ENCODE peak calls at places on chromosomes 3 and 15, in five cellular contexts. W is AG09309, V is AG10803, Q is progenitor cell of endocrine pancreas, P is tibial nerve. E is an unnamed sample.

GRCh38 chr15:66963084-66963483 is 102.3 kb upstream of the SMAD3 start:
- DNase-seq in W (no peak), V (no peak), Q (no peak), P (no peak), E (no peak)

GRCh38 chr3:138939563-138940241 is 7.2 kb downstream of the FOXL2 start:
- DNase-seq in W (no peak), V (no peak), Q (no peak), P (no peak), E (no peak)

GRCh38 chr3:172808969-172809546 is 58.5 kb downstream of the ECT2 start:
- DNase-seq in W (peak), V (peak), Q (no peak), P (no peak), E (peak)

GRCh38 chr15:47384316-47384715 is 333.0 kb upstream of the SEMA6D start:
- DNase-seq in W (peak), V (peak), Q (no peak), P (peak), E (peak)

GRCh38 chr3:140205598-140205997 is 270.6 kb downstream of the CLSTN2 start:
- DNase-seq in W (no peak), V (no peak), Q (no peak), P (no peak), E (no peak)

GRCh38 chr3:127770671-127771370 is 51.5 kb downstream of the MGLL start:
- DNase-seq in W (no peak), V (peak), Q (no peak), P (no peak), E (no peak)

GRCh38 chr3:52091566-52092290 is 35.4 kb upstream of the DUSP7 start:
- DNase-seq in W (no peak), V (peak), Q (no peak), P (no peak), E (no peak)

GRCh38 chr3:156102267-156102912 is 18.0 kb upstream of the KCNAB1 start:
- DNase-seq in W (no peak), V (no peak), Q (no peak), P (no peak), E (no peak)

GRCh38 chr15:60961541-60961940 is 267.6 kb downstream of the RORA start:
- DNase-seq in W (no peak), V (no peak), Q (no peak), P (no peak), E (no peak)

GRCh38 chr3:151431940-151432339 is 28.9 kb downstream of the IGSF10 start:
- DNase-seq in W (peak), V (no peak), Q (no peak), P (no peak), E (no peak)

GRCh38 chr3:124966557-124967480 is 32.3 kb upstream of the MUC13 start:
- DNase-seq in W (no peak), V (no peak), Q (no peak), P (no peak), E (no peak)

GRCh38 chr3:185711255-185711870 is 113.5 kb downstream of the IGF2BP2 start:
- DNase-seq in W (no peak), V (peak), Q (no peak), P (no peak), E (no peak)

GRCh38 chr3:32004111-32004790 is 22.7 kb downstream of the ZNF860 start:
- DNase-seq in W (no peak), V (no peak), Q (no peak), P (no peak), E (no peak)

GRCh38 chr15:53882311-53882710 is 95.9 kb upstream of the UNC13C start:
- DNase-seq in W (no peak), V (no peak), Q (no peak), P (no peak), E (no peak)

GRCh38 chr15:53880353-53880752 is 97.9 kb upstream of the UNC13C start:
- DNase-seq in W (no peak), V (no peak), Q (no peak), P (no peak), E (no peak)

GRCh38 chr15:53884441-53884840 is 93.8 kb upstream of the UNC13C start:
- DNase-seq in W (no peak), V (no peak), Q (no peak), P (no peak), E (no peak)
- TF ChIP-seq CTCF in W (no peak), V (no peak), Q (no peak), P (no peak), E (no peak)

GRCh38 chr15:55168350-55168974 is 28.3 kb downstream of the RSL24D1 start:
- DNase-seq in W (peak), V (peak), Q (peak), P (peak), E (peak)
- TF ChIP-seq CTCF in W (peak), V (peak), Q (peak), P (peak), E (peak)

DNA sequence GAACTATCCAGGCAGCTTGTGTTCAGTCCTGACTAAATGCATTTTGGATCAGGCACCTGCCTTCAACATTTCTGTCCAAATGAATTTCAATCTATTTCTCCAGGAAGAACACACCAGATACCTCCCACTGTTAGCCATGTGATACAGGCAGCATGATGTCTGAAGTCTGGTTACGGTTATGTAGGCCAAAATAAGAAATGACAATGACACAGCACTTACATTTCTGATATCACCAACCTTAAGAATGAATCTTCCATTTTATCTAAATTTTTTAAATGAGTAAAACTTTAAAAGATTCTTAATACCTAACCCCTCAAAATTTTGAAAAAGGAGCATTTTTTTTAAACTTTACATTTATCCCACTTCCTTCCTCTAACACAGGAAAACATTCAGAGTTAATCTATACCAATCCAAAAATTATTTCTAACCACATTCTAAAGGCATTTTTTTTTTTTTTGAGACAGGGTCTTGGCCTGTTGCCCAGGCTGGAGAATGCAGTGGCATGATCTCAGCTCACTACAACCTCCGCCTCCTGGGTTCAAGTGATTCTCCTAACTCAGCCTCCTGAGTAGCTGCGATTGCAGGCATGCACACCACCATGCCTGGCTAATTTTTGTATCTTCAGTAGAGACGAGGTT is at the start of gene MAP4:
- DNase-seq in W (no peak), V (no peak), Q (no peak), P (no peak), E (no peak)
- TF ChIP-seq CTCF in W (no peak), V (no peak), Q (no peak), P (no peak), E (no peak)

GRCh38 chr3:73383470-73384049 is 241.2 kb downstream of the PDZRN3 start:
- DNase-seq in W (no peak), V (no peak), Q (no peak), P (no peak), E (no peak)

GRCh38 chr3:73379465-73379864 is 245.3 kb downstream of the PDZRN3 start:
- DNase-seq in W (no peak), V (no peak), Q (no peak), P (no peak), E (no peak)

GRCh38 chr3:73384091-73384906 is 240.4 kb downstream of the PDZRN3 start:
- DNase-seq in W (no peak), V (no peak), Q (no peak), P (no peak), E (no peak)

GRCh38 chr3:73380735-73381532 is 243.8 kb downstream of the PDZRN3 start:
- DNase-seq in W (no peak), V (no peak), Q (no peak), P (no peak), E (no peak)

DNA sequence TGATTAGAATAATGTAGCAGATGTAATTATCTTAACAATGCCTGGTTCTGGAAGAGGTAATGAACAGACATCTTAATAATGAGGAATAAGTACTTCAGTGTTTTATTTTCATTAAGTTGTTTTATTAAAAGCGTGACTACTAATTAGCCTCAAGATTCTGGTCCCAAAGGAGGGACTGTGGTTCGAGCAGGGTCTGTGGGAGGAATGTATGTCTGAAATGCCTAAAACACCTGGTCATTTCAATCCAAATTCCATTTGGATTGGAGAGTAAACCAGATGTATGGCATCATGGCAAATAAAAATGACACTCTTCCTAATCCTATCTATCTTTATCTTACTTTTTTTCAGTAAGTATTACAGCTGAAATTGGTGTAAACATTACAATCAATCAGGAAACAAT is 243.2 kb downstream of the PDZRN3 start:
- DNase-seq in W (no peak), V (no peak), Q (no peak), P (no peak), E (no peak)
- TF ChIP-seq CTCF in W (no peak), V (no peak), Q (no peak), P (no peak), E (no peak)

GRCh38 chr15:96285306-96285705 is 45.2 kb upstream of the NR2F2 start:
- DNase-seq in W (peak), V (peak), Q (no peak), P (peak), E (no peak)

GRCh38 chr15:96293446-96293845 is 37.1 kb upstream of the NR2F2 start:
- DNase-seq in W (no peak), V (no peak), Q (no peak), P (no peak), E (no peak)

GRCh38 chr15:96294766-96295165 is 35.7 kb upstream of the NR2F2 start:
- DNase-seq in W (no peak), V (no peak), Q (no peak), P (no peak), E (no peak)

GRCh38 chr15:96285715-96286367 is 44.7 kb upstream of the NR2F2 start:
- DNase-seq in W (no peak), V (no peak), Q (no peak), P (no peak), E (no peak)

GRCh38 chr15:96290679-96291078 is 39.8 kb upstream of the NR2F2 start:
- DNase-seq in W (no peak), V (no peak), Q (no peak), P (no peak), E (no peak)
- TF ChIP-seq CTCF in W (no peak), V (no peak), Q (no peak), P (no peak), E (no peak)

DNA sequence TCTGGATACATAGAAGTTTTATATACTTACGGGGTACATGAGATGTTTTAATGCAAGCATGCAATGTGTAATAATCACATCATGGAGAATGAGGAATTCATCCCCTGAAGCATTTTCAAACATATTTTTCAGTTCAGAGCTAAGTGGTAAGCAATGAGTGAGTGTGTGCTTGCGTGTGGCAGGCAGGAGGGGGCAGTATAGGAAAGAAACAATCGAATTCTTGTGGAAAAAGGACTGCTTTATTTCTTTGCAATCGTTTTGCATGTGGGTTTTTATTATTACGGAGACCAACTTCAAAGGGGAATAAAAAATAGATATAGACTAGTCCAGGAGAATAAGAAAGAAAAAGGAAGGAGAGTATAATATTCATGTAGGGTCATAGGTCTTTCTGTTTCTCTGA is 271.6 kb downstream of the CHL1 start:
- DNase-seq in W (no peak), V (no peak), Q (no peak), P (no peak), E (no peak)
- TF ChIP-seq CTCF in W (no peak), V (peak), Q (peak), P (no peak), E (no peak)